ENCODE peak calls at places on chromosomes 4 and X, in six cellular contexts. Y is neural progenitor cell, Q is HCT116, V is OCI-LY7, X is GM23248, U is MM.1S. R is an unnamed sample.

GRCh38 chrX:85017721-85018120 is 14.0 kb downstream of the APOOL start:
- DNase-seq in Y (no peak), Q (no peak), V (no peak), X (no peak), U (no peak), R (no peak)

GRCh38 chrX:150690126-150690525 is 3.1 kb upstream of the MTMR1 start:
- DNase-seq in Y (no peak), Q (peak), V (no peak), X (peak), U (no peak), R (no peak)

GRCh38 chr4:73701116-73701515 is 39.3 kb upstream of the CXCL8 start:
- DNase-seq in Y (no peak), Q (no peak), V (no peak), X (peak), U (no peak), R (no peak)

GRCh38 chrX:76555816-76556215 is 128.3 kb downstream of the MAGEE1 start:
- DNase-seq in Y (peak), Q (peak), V (peak), X (peak), U (peak), R (peak)

GRCh38 chr4:15864771-15865566 is 73.6 kb downstream of the FGFBP1 start:
- DNase-seq in Y (no peak), Q (no peak), V (no peak), X (no peak), U (no peak), R (no peak)

GRCh38 chr4:105714071-105714521 is 5.5 kb downstream of the GSTCD start:
- DNase-seq in Y (no peak), Q (no peak), V (peak), X (peak), U (peak), R (no peak)

GRCh38 chr4:93814722-93815121 is 13.8 kb upstream of the ATOH1 start:
- DNase-seq in Y (no peak), Q (no peak), V (peak), X (no peak), U (peak), R (no peak)

GRCh38 chr4:36394352-36394903 is 113.0 kb downstream of the DTHD1 start:
- DNase-seq in Y (no peak), Q (peak), V (no peak), X (no peak), U (peak), R (no peak)

GRCh38 chrX:1330605-1331004 is 6.0 kb upstream of the IL3RA start:
- DNase-seq in Y (no peak), Q (no peak), V (peak), X (no peak), U (no peak), R (no peak)

GRCh38 chr4:151675366-151676060 is 85.3 kb downstream of the GATB start:
- DNase-seq in Y (peak), Q (no peak), V (no peak), X (peak), U (no peak), R (no peak)

GRCh38 chr4:53459548-53459947 is 82.1 kb downstream of the FIP1L1 start:
- DNase-seq in Y (no peak), Q (no peak), V (no peak), X (peak), U (no peak), R (peak)

GRCh38 chr4:152328595-152328994 is 207.3 kb downstream of the FBXW7 start:
- DNase-seq in Y (no peak), Q (peak), V (no peak), X (peak), U (no peak), R (no peak)

GRCh38 chr4:30264465-30264864 is 455.7 kb upstream of the PCDH7 start:
- DNase-seq in Y (no peak), Q (no peak), V (no peak), X (no peak), U (no peak), R (no peak)

GRCh38 chr4:65046496-65047101 is 623.7 kb downstream of the EPHA5 start:
- DNase-seq in Y (no peak), Q (no peak), V (no peak), X (no peak), U (no peak), R (peak)

GRCh38 chrX:142637206-142637605 is 388.5 kb upstream of the SPANXN4 start:
- DNase-seq in Y (no peak), Q (no peak), V (no peak), X (no peak), U (no peak), R (no peak)

GRCh38 chrX:38313190-38313589 is 14.1 kb downstream of the RPGR start:
- DNase-seq in Y (no peak), Q (no peak), V (no peak), X (peak), U (no peak), R (no peak)

GRCh38 chrX:12949205-12949926 is 25.5 kb upstream of the TMSB4X start:
- DNase-seq in Y (no peak), Q (no peak), V (no peak), X (peak), U (no peak), R (no peak)

GRCh38 chr4:828641-829271 is 2.8 kb upstream of the CPLX1 start:
- DNase-seq in Y (peak), Q (no peak), V (no peak), X (peak), U (no peak), R (no peak)

GRCh38 chr4:145762719-145763118 is 82.8 kb downstream of the C4orf51 start:
- DNase-seq in Y (no peak), Q (no peak), V (no peak), X (no peak), U (no peak), R (no peak)

GRCh38 chr4:177728361-177729152 is 286.3 kb upstream of the AGA start:
- DNase-seq in Y (no peak), Q (peak), V (no peak), X (peak), U (no peak), R (peak)

GRCh38 chr4:80921441-80921840 is 109.1 kb upstream of the BMP3 start:
- DNase-seq in Y (no peak), Q (no peak), V (no peak), X (no peak), U (no peak), R (no peak)

GRCh38 chr4:98262431-98262830 is 1.2 kb downstream of the RAP1GDS1 start:
- DNase-seq in Y (no peak), Q (no peak), V (peak), X (peak), U (no peak), R (no peak)

GRCh38 chr4:121936101-121936500 is 15.8 kb downstream of the TRPC3 start:
- DNase-seq in Y (no peak), Q (no peak), V (no peak), X (no peak), U (no peak), R (no peak)

GRCh38 chrX:150857453-150857852 is 41.0 kb downstream of the CD99L2 start:
- DNase-seq in Y (no peak), Q (no peak), V (no peak), X (no peak), U (peak), R (no peak)

GRCh38 chr4:10183462-10183861 is 66.9 kb upstream of the WDR1 start:
- DNase-seq in Y (no peak), Q (no peak), V (no peak), X (no peak), U (no peak), R (no peak)

GRCh38 chr4:113657834-113658233 is 103.7 kb downstream of the CAMK2D start:
- DNase-seq in Y (no peak), Q (no peak), V (no peak), X (peak), U (no peak), R (no peak)

GRCh38 chr4:68498413-68499007 is 51.2 kb downstream of the TMPRSS11E start:
- DNase-seq in Y (peak), Q (peak), V (peak), X (peak), U (peak), R (peak)

GRCh38 chr4:37431417-37431743 is 186.8 kb downstream of the NWD2 start:
- DNase-seq in Y (no peak), Q (no peak), V (no peak), X (no peak), U (peak), R (peak)
- TF ChIP-seq EZH2phosphoT487 in Y (no peak), Q (no peak), V (no peak), X (no peak), U (no peak), R (no peak)

DNA sequence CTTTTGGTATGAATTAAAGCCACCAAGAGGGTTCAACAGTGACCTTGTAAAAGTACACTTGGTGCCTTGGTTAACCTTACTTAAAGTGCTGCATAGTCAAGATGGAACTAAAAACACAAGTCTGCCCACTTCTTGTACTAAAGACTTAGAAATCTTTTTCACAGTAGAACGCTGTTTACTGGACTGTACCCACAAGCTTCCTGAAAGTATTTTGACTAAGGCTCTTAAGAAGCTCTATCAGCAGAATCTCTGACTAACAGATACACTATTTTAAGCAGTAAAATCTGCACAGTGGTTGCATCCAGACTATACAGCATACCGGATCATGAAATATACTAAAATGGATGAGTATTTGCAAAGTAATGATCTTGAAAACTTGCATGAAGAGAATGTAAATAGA is 7.2 kb downstream of the RAB28 start:
- DNase-seq in Y (no peak), Q (no peak), V (no peak), X (peak), U (peak), R (peak)
- TF ChIP-seq EZH2phosphoT487 in Y (no peak), Q (no peak), V (no peak), X (no peak), U (no peak), R (no peak)

DNA sequence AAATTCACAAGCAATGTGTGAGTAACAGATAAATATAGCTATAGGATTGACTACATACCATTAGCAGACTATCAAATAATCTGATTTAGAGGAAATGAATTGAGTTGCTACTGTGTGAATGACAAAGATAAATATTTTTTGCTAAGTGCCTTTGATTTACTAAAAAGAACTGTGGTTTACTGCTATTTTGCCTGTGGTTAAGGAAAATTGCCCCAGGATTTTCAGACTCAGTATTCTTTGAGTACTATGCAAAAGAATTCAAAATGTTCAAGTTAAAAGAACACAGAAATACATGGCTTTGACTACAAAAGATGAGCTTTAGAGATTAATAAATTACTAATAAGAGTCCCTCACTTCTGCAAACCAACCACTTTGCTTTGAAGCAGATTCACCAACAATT is 853.8 kb downstream of the ADGRL3 start:
- DNase-seq in Y (no peak), Q (no peak), V (no peak), X (no peak), U (no peak), R (no peak)
- TF ChIP-seq EZH2phosphoT487 in Y (no peak), Q (no peak), V (no peak), X (no peak), U (no peak), R (no peak)

GRCh38 chr4:110193822-110194761 is 4.3 kb downstream of the ELOVL6 start:
- DNase-seq in Y (peak), Q (peak), V (peak), X (peak), U (no peak), R (peak)

GRCh38 chr4:110196871-110197420 is 1.5 kb downstream of the ELOVL6 start:
- DNase-seq in Y (peak), Q (no peak), V (peak), X (peak), U (peak), R (no peak)

GRCh38 chr4:110195561-110196205 is 2.7 kb downstream of the ELOVL6 start:
- DNase-seq in Y (no peak), Q (no peak), V (peak), X (peak), U (no peak), R (no peak)

GRCh38 chr4:110197421-110198398 is 705 bp downstream of the ELOVL6 start:
- DNase-seq in Y (peak), Q (no peak), V (peak), X (peak), U (peak), R (peak)

GRCh38 chr4:110196206-110196870 is 2.1 kb downstream of the ELOVL6 start:
- DNase-seq in Y (peak), Q (no peak), V (peak), X (peak), U (peak), R (peak)
- TF ChIP-seq EZH2phosphoT487 in Y (no peak), Q (no peak), V (no peak), X (no peak), U (no peak), R (no peak)

GRCh38 chr4:54525602-54526001 is 132.2 kb upstream of the KIT start:
- DNase-seq in Y (no peak), Q (no peak), V (no peak), X (peak), U (no peak), R (no peak)
- TF ChIP-seq EZH2phosphoT487 in Y (no peak), Q (no peak), V (no peak), X (no peak), U (no peak), R (no peak)

DNA sequence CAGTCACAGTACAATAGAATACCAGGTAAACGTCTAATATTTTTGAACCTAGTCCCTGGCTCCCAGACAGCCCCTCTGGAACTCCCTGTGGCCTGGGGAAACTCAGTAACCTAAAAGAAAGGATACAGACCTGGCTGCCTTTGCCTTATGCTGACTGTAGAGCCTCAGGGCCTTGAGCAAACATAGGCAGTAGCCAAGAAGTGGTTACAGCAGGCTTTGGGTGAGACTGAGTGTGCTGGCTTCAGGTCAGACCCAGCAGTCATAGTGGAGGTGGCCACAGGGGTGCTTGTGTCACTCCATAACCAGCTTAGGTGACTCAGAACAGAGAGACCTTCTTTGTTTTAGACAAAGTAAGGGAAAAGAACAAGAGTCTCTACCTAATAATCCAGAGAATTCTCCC is 141.8 kb upstream of the PRDX4 start:
- DNase-seq in Y (no peak), Q (no peak), V (no peak), X (no peak), U (no peak), R (no peak)
- TF ChIP-seq EZH2phosphoT487 in Y (no peak), Q (no peak), V (no peak), X (no peak), U (no peak), R (no peak)

GRCh38 chrX:3820170-3820569 is 106.7 kb upstream of the PRKX start:
- DNase-seq in Y (no peak), Q (no peak), V (no peak), X (peak), U (no peak), R (peak)
- TF ChIP-seq EZH2phosphoT487 in Y (no peak), Q (no peak), V (no peak), X (no peak), U (no peak), R (no peak)

DNA sequence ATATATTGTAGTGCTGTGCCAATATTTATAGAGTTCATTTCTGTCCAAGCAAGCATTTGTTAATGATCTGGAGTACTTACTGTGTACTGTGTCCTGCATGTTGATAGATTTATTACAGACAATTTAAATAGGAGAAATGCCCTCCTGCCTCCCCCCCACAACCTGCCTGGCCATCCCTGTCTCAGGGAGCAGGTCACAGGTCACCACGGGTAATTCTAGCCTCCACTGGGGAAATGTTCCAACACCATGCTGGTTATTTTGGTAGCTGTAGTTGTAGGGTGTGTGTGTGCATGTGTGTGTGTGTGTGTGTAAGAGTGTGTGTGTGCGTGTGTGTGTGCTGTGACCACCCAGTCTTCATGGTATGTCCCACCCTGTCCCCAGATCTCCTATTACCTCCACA is 1543.9 kb downstream of the C4orf33 start:
- DNase-seq in Y (no peak), Q (no peak), V (no peak), X (no peak), U (no peak), R (no peak)
- TF ChIP-seq EZH2phosphoT487 in Y (no peak), Q (no peak), V (no peak), X (no peak), U (no peak), R (no peak)

DNA sequence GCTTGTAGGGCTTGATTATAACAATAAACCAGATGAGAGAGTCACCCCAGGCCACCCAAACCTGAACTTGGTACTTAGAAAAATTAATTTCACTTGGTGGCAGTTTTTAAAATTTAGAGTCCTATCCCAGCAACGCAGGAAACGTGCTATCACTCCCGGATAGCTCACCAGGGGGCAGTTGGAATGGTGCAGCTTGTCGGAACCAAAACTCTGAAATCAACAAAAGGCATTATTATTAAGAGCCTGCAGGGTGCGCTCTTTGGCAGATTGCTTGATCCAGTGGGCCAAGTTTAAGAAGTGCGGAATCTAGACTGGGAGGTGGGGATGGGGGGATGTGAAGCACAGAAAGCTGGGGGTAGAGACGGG is 2.4 kb downstream of the FRAS1 start:
- DNase-seq in Y (peak), Q (peak), V (peak), X (peak), U (peak), R (peak)
- TF ChIP-seq EZH2phosphoT487 in Y (no peak), Q (no peak), V (no peak), X (no peak), U (no peak), R (no peak)

DNA sequence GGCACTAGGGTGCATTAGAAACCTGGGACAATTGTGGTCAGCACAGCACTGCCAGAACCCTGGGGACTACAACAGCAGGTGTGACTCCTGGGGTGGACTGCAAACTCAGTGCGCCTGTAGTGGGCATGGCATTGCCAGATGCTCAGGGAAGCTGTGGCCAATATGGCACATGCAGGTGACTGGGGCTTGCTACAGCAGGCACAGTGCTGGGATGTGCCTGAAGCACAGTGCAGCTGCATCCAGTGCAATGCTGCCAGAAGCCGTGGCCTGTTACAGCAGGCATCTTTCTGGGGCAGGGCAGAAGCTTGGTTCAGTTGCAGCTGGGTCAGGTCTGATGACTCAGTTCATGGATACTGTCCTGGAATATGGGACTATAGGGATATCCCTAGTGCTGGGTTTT is 445.8 kb downstream of the CCSER1 start:
- DNase-seq in Y (no peak), Q (no peak), V (no peak), X (no peak), U (no peak), R (no peak)
- TF ChIP-seq EZH2phosphoT487 in Y (no peak), Q (no peak), V (no peak), X (no peak), U (no peak), R (no peak)

R was measured in hepatocyte.